ENCODE peak calls at places on chromosomes 12 and 14, in four cellular contexts. F is CD4-positive, alpha-beta T cell; N is stimulated activated naive CD8-positive, alpha-beta T cell treated with anti-CD3 and anti-CD28 coated beads, Interleukin-15, Interleukin-2, amounts not matched to agents 100 U/mL and 50 U/mL, for 24 hours; R is HCT116. I is an unnamed sample.

GRCh38 chr14:77590845-77591506 is 25.5 kb downstream of the SPTLC2 start:
- ATAC-seq in R (no peak), N (peak), F (no peak), I (no peak)

GRCh38 chr12:41585784-41586183 is 397.7 kb downstream of the PDZRN4 start:
- ATAC-seq in F (no peak), N (no peak), R (no peak), I (peak)

GRCh38 chr14:63273717-63274673 is 44.7 kb downstream of the GPHB5 start:
- ATAC-seq in N (no peak), F (no peak), R (no peak), I (no peak)

GRCh38 chr14:52338282-52338681 is 24.2 kb downstream of the PTGER2 start:
- ATAC-seq in F (no peak), R (no peak), N (peak), I (peak)

GRCh38 chr14:102909462-102909861 is 13.0 kb upstream of the AMN start:
- ATAC-seq in F (no peak), R (no peak), N (no peak), I (no peak)

GRCh38 chr12:76611533-76611932 is 52.0 kb upstream of the OSBPL8 start:
- ATAC-seq in R (no peak), F (no peak), N (no peak), I (peak)

GRCh38 chr12:65664715-65665250 is 159.5 kb upstream of the HMGA2 start:
- ATAC-seq in N (no peak), R (no peak), F (no peak), I (no peak)

GRCh38 chr12:75305412-75306332 is 24.5 kb downstream of the CAPS2 start:
- ATAC-seq in N (no peak), R (no peak), F (no peak), I (no peak)

GRCh38 chr12:10304161-10304574 is 3.5 kb upstream of the KLRD1 start:
- ATAC-seq in F (no peak), R (no peak), N (peak), I (peak)

GRCh38 chr12:10147714-10148403 is 17.9 kb upstream of the CLEC7A start:
- ATAC-seq in F (no peak), N (peak), R (no peak), I (peak)

GRCh38 chr12:109827566-109828550 is 5.3 kb downstream of the TRPV4 start:
- ATAC-seq in N (no peak), R (no peak), F (no peak), I (no peak)

GRCh38 chr12:108793756-108794441 is 62.6 kb upstream of the CORO1C start:
- ATAC-seq in R (peak), N (no peak), F (no peak), I (no peak)

GRCh38 chr12:95412826-95413311 is 61.1 kb upstream of the METAP2 start:
- ATAC-seq in R (peak), F (no peak), N (no peak), I (no peak)

GRCh38 chr14:64645220-64645891 is 58.9 kb upstream of the PLEKHG3 start:
- ATAC-seq in F (no peak), N (no peak), R (no peak), I (no peak)

GRCh38 chr12:120150919-120151525 is 34.5 kb upstream of the RAB35 start:
- ATAC-seq in R (no peak), N (no peak), F (no peak), I (no peak)

GRCh38 chr12:53533476-53533875 is 26.2 kb upstream of the NPFF start:
- ATAC-seq in R (no peak), N (no peak), F (no peak), I (no peak)

GRCh38 chr14:38254565-38255407 is 1.1 kb downstream of the CLEC14A start:
- ATAC-seq in N (no peak), R (no peak), F (no peak), I (no peak)

GRCh38 chr14:76133103-76133502 is 18.6 kb upstream of the GPATCH2L start:
- ATAC-seq in N (no peak), R (no peak), F (no peak), I (no peak)

GRCh38 chr14:56135001-56135400 is 16.8 kb downstream of the PELI2 start:
- ATAC-seq in R (no peak), N (no peak), F (no peak), I (no peak)

GRCh38 chr12:48001426-48002178 is 2.7 kb downstream of the COL2A1 start:
- ATAC-seq in R (peak), F (peak), N (no peak), I (no peak)

GRCh38 chr12:77891531-77892147 is 60.9 kb downstream of the NAV3 start:
- ATAC-seq in R (no peak), F (no peak), N (no peak), I (no peak)

GRCh38 chr14:59529189-59529588 is 44.9 kb downstream of the JKAMP start:
- ATAC-seq in R (no peak), N (peak), F (no peak), I (no peak)

GRCh38 chr14:64510825-64511679 is 6.5 kb downstream of the ZBTB1 start:
- ATAC-seq in N (peak), R (peak), F (peak), I (no peak)

I was measured in activated CD4-positive, CD25-positive, alpha-beta regulatory T cell treated with anti-CD3 and anti-CD28 coated beads, Interleukin-2, amount 50 U/mL, for 24 hours.